ENCODE peak calls at places on chromosomes 1 and 21, in ten cellular contexts. F is foreskin fibroblast; P is GM12865; Z is NCI-H345; N is LoVo; C is NCI-H1436; Q is activated CD4-positive, alpha-beta T cell treated with anti-CD3 and anti-CD28 coated beads, Interleukin-2, amount 50 U/mL, for 48 hours; A is tibial artery; I is fibroblast of mammary gland; U is A549. X is an unnamed sample.

GRCh38 chr1:112126598-112126997 is 137.1 kb upstream of the KCND3 start:
- DNase-seq in Q (no peak), N (no peak), F (no peak), I (no peak), U (no peak), P (no peak), C (no peak), Z (no peak), A (no peak), X (no peak)

GRCh38 chr1:1614204-1614953 is 921 bp upstream of the MIB2 start:
- DNase-seq in A (no peak), N (peak), I (peak), C (no peak), Q (peak), Z (no peak), F (peak), P (no peak), U (no peak), X (no peak)

GRCh38 chr1:116949213-116949985 is 39.7 kb downstream of the PTGFRN start:
- DNase-seq in A (no peak), U (no peak), I (no peak), N (no peak), C (no peak), F (no peak), Z (no peak), P (no peak), Q (no peak), X (no peak)

GRCh38 chr21:36696640-36697472 is 2.1 kb upstream of the SIM2 start:
- DNase-seq in Q (peak), U (no peak), I (no peak), P (no peak), N (no peak), Z (no peak), A (no peak), C (no peak), F (no peak), X (no peak)

GRCh38 chr21:26148834-26149354 is 21.7 kb downstream of the APP start:
- DNase-seq in U (no peak), Z (no peak), I (peak), P (no peak), N (no peak), A (no peak), F (peak), C (no peak), Q (no peak), X (no peak)

GRCh38 chr1:193448682-193449461 is 262.5 kb upstream of the B3GALT2 start:
- DNase-seq in C (no peak), Q (no peak), A (no peak), Z (no peak), F (no peak), I (no peak), N (no peak), P (peak), U (no peak), X (no peak)

GRCh38 chr1:2821970-2822620 is 20.6 kb upstream of the TTC34 start:
- DNase-seq in A (no peak), F (no peak), Q (peak), N (no peak), U (peak), P (peak), I (no peak), Z (no peak), C (no peak), X (no peak)

GRCh38 chr1:10888289-10888688 is 91.8 kb upstream of the CASZ1 start:
- DNase-seq in I (no peak), A (no peak), N (no peak), P (no peak), Z (no peak), C (no peak), F (no peak), U (no peak), Q (no peak), X (no peak)

GRCh38 chr21:36753556-36753955 is 54.6 kb downstream of the SIM2 start:
- DNase-seq in A (no peak), U (peak), F (peak), P (no peak), C (no peak), N (no peak), Q (no peak), Z (no peak), I (peak), X (peak)

GRCh38 chr1:173601588-173601987 is 1.3 kb downstream of the SLC9C2 start:
- DNase-seq in Q (no peak), N (no peak), P (peak), I (no peak), Z (no peak), A (no peak), U (no peak), F (no peak), C (no peak), X (no peak)

GRCh38 chr1:30933874-30934252 is 25.3 kb upstream of the SDC3 start:
- DNase-seq in N (no peak), F (peak), Q (no peak), C (no peak), I (peak), A (no peak), U (peak), Z (no peak), P (no peak), X (peak)

GRCh38 chr1:94418664-94419655 is 771 bp downstream of the ABCD3 start:
- DNase-seq in Q (no peak), Z (peak), P (no peak), U (peak), I (peak), N (peak), A (peak), F (peak), C (peak), X (no peak)

GRCh38 chr1:192766009-192766625 is 42.7 kb upstream of the RGS2 start:
- DNase-seq in N (no peak), C (no peak), A (no peak), P (no peak), F (peak), I (no peak), Z (no peak), U (no peak), Q (no peak), X (no peak)

GRCh38 chr1:76868154-76868882 is 1.0 kb downstream of the ST6GALNAC5 start:
- DNase-seq in C (peak), A (no peak), P (no peak), N (no peak), Q (peak), F (peak), Z (no peak), U (peak), I (peak), X (no peak)

GRCh38 chr21:42591170-42591869 is 62.1 kb upstream of the PDE9A start:
- DNase-seq in N (no peak), F (no peak), A (no peak), P (no peak), Z (no peak), C (no peak), I (no peak), U (no peak), Q (no peak), X (no peak)

GRCh38 chr1:221557024-221557423 is 184.9 kb downstream of the DUSP10 start:
- DNase-seq in C (no peak), U (no peak), N (no peak), Z (no peak), F (peak), P (no peak), I (peak), Q (no peak), A (no peak), X (no peak)

X was measured in kidney epithelial cell.